ENCODE peak calls at places on chromosomes 11 and 22, in nine cellular contexts. N, X, W, F, G, P, S, H and C are unnamed samples.
A peak's percentile ranks its signal among the peaks of the same experiment; 100 is the strongest.

GRCh38 chr22:37218399-37218770 is 6.1 kb upstream of the SSTR3 start:
- DNase-seq in N (no peak), X (no peak), W (no peak), F (no peak), G (no peak), P (no peak), S (no peak), H (no peak), C (no peak)

GRCh38 chr22:36374603-36375024 is 13.2 kb downstream of the MYH9 start:
- DNase-seq in N (no peak), X (no peak), W (peak; percentile 76), F (no peak), G (no peak), P (peak; percentile 85), S (no peak), H (no peak), C (no peak)

GRCh38 chr11:103961010-103961409 is 75.4 kb upstream of the DDI1 start:
- DNase-seq in N (no peak), X (no peak), W (peak; percentile 63), F (no peak), G (no peak), P (no peak), S (no peak), H (no peak), C (no peak)

GRCh38 chr11:131609317-131609716 is 238.9 kb downstream of the NTM start:
- DNase-seq in N (no peak), X (no peak), W (peak; percentile 34), F (no peak), G (peak; percentile 95), P (no peak), S (no peak), H (no peak), C (no peak)

GRCh38 chr11:117328414-117329010 is 858 bp downstream of the CEP164 start:
- DNase-seq in N (no peak), X (no peak), W (peak; percentile 56), F (no peak), G (peak; percentile 23), P (no peak), S (no peak), H (no peak), C (peak; percentile 36)

GRCh38 chr11:59728913-59729312 is 15.3 kb upstream of the OR10V1 start:
- DNase-seq in N (no peak), X (no peak), W (peak; percentile 18), F (no peak), G (no peak), P (no peak), S (no peak), H (no peak), C (no peak)

GRCh38 chr11:117876341-117877119 is at the start of gene FXYD6:
- DNase-seq in N (no peak), X (no peak), W (no peak), F (peak; percentile 72), G (no peak), P (no peak), S (peak; percentile 48), H (peak; percentile 52), C (peak; percentile 70)

GRCh38 chr11:82465481-82465880 is 268.2 kb downstream of the FAM181B start:
- DNase-seq in N (no peak), X (no peak), W (no peak), F (no peak), G (no peak), P (no peak), S (no peak), H (no peak), C (no peak)

GRCh38 chr11:88552377-88553029 is 215.0 kb upstream of the CTSC start:
- DNase-seq in N (peak; percentile 32), X (no peak), W (peak; percentile 63), F (peak; percentile 27), G (no peak), P (peak; percentile 20), S (peak; percentile 13), H (peak; percentile 15), C (peak; percentile 59)

GRCh38 chr11:8283510-8284272 is 20.0 kb upstream of the LMO1 start:
- DNase-seq in N (no peak), X (no peak), W (no peak), F (no peak), G (no peak), P (no peak), S (peak; percentile 49), H (no peak), C (no peak)

GRCh38 chr11:62925308-62925707 is 4.1 kb upstream of the CHRM1 start:
- DNase-seq in N (no peak), X (no peak), W (no peak), F (no peak), G (no peak), P (no peak), S (no peak), H (no peak), C (no peak)

GRCh38 chr11:61134801-61135257 is 26.4 kb downstream of the VPS37C start:
- DNase-seq in N (no peak), X (no peak), W (no peak), F (no peak), G (no peak), P (no peak), S (no peak), H (no peak), C (no peak)

GRCh38 chr11:4048340-4048739 is 46.3 kb upstream of the RRM1 start:
- DNase-seq in N (no peak), X (no peak), W (no peak), F (no peak), G (no peak), P (no peak), S (no peak), H (no peak), C (no peak)

GRCh38 chr11:133582731-133583130 is 50.4 kb upstream of the OPCML start:
- DNase-seq in N (no peak), X (no peak), W (no peak), F (no peak), G (no peak), P (no peak), S (no peak), H (no peak), C (no peak)

GRCh38 chr11:5234390-5234834 is at the start of gene HBD:
- DNase-seq in N (no peak), X (no peak), W (peak; percentile 18), F (no peak), G (no peak), P (no peak), S (no peak), H (no peak), C (no peak)

GRCh38 chr11:9076046-9076445 is 15.4 kb downstream of the SCUBE2 start:
- DNase-seq in N (no peak), X (no peak), W (no peak), F (no peak), G (no peak), P (no peak), S (no peak), H (no peak), C (no peak)

GRCh38 chr11:46130286-46130937 is 9.2 kb upstream of the PHF21A start:
- DNase-seq in N (no peak), X (no peak), W (no peak), F (no peak), G (no peak), P (no peak), S (no peak), H (no peak), C (no peak)

GRCh38 chr11:16278273-16278672 is 78.1 kb downstream of the SOX6 start:
- DNase-seq in N (no peak), X (no peak), W (no peak), F (no peak), G (no peak), P (no peak), S (no peak), H (no peak), C (no peak)

GRCh38 chr22:21865041-21865440 is 2.4 kb downstream of the MAPK1 start:
- DNase-seq in N (peak; percentile 49), X (peak; percentile 83), W (peak; percentile 84), F (no peak), G (peak; percentile 74), P (no peak), S (no peak), H (no peak), C (no peak)

GRCh38 chr22:36301384-36301828 is 48.5 kb downstream of the APOL1 start:
- DNase-seq in N (peak; percentile 72), X (peak; percentile 83), W (peak; percentile 57), F (peak; percentile 27), G (peak; percentile 35), P (peak; percentile 61), S (peak; percentile 83), H (peak; percentile 14), C (peak; percentile 54)

GRCh38 chr11:70448983-70449567 is 50.7 kb downstream of the CTTN start:
- DNase-seq in N (no peak), X (no peak), W (no peak), F (no peak), G (no peak), P (no peak), S (no peak), H (no peak), C (no peak)

GRCh38 chr11:111730871-111731591 is 35.2 kb downstream of the PPP2R1B start:
- DNase-seq in N (no peak), X (no peak), W (peak; percentile 29), F (peak; percentile 51), G (peak; percentile 77), P (peak; percentile 9), S (no peak), H (no peak), C (no peak)

GRCh38 chr22:39647836-39648500 is 77.4 kb downstream of the CACNA1I start:
- DNase-seq in N (no peak), X (no peak), W (no peak), F (no peak), G (no peak), P (no peak), S (no peak), H (no peak), C (no peak)

GRCh38 chr22:23182289-23183106 is 2.2 kb downstream of the BCR start:
- DNase-seq in N (no peak), X (no peak), W (no peak), F (peak; percentile 49), G (no peak), P (no peak), S (no peak), H (no peak), C (peak; percentile 45)

GRCh38 chr11:118892515-118892914 is 8.8 kb downstream of the CXCR5 start:
- DNase-seq in N (no peak), X (no peak), W (no peak), F (peak; percentile 54), G (no peak), P (no peak), S (no peak), H (no peak), C (peak; percentile 89)

GRCh38 chr11:12275818-12276217 is 101.6 kb upstream of the PARVA start:
- DNase-seq in N (peak; percentile 32), X (no peak), W (no peak), F (no peak), G (no peak), P (no peak), S (no peak), H (no peak), C (no peak)

GRCh38 chr11:18457435-18457834 is 1.8 kb downstream of the LDHAL6A start:
- DNase-seq in N (no peak), X (no peak), W (peak; percentile 10), F (no peak), G (no peak), P (peak; percentile 36), S (no peak), H (no peak), C (no peak)

GRCh38 chr22:48489551-48490512 is 1337.8 kb downstream of the BRD1 start:
- DNase-seq in N (peak; percentile 51), X (no peak), W (peak; percentile 8), F (no peak), G (no peak), P (no peak), S (no peak), H (no peak), C (peak; percentile 51)

GRCh38 chr11:47348859-47349258 is 3.6 kb downstream of the MYBPC3 start:
- DNase-seq in N (no peak), X (no peak), W (peak; percentile 40), F (peak; percentile 10), G (no peak), P (no peak), S (no peak), H (peak; percentile 12), C (peak; percentile 50)

GRCh38 chr22:41254230-41254629 is 13.5 kb upstream of the CHADL start:
- DNase-seq in N (no peak), X (no peak), W (no peak), F (no peak), G (no peak), P (no peak), S (no peak), H (no peak), C (no peak)

GRCh38 chr11:119874660-119875238 is 145.7 kb upstream of the NECTIN1 start:
- DNase-seq in N (no peak), X (no peak), W (no peak), F (peak; percentile 57), G (no peak), P (no peak), S (no peak), H (no peak), C (no peak)